ENCODE peak calls at places on chromosome 22, in eight cellular contexts. H is caudate nucleus; L is CD4-positive, alpha-beta memory T cell; O is tibial nerve; S is pancreas; A is stomach; T is tibial artery; Y is aorta. X is an unnamed sample.

GRCh38 chr22:25081409-25081824 is 118.2 kb upstream of the CRYBB3 start:
- DNase-seq in L (peak), Y (no peak), H (no peak), A (peak), O (peak), S (no peak), T (peak), X (no peak)

GRCh38 chr22:24550028-24550901 is 4.7 kb downstream of the GUCD1 start:
- DNase-seq in Y (no peak), A (peak), S (peak), T (no peak), L (no peak), O (no peak), H (no peak), X (no peak)

GRCh38 chr22:24525416-24526037 is 29.4 kb downstream of the GUCD1 start:
- DNase-seq in O (peak), S (no peak), H (peak), T (peak), Y (peak), L (peak), A (peak), X (peak)

GRCh38 chr22:49995059-49995412 is 17.5 kb downstream of the IL17REL start:
- DNase-seq in T (peak), Y (peak), S (peak), H (no peak), O (no peak), L (no peak), A (no peak), X (no peak)

GRCh38 chr22:24553597-24554315 is 1.2 kb downstream of the GUCD1 start:
- DNase-seq in H (no peak), L (no peak), T (peak), A (peak), Y (peak), O (no peak), S (no peak), X (no peak)

GRCh38 chr22:50505276-50505775 is 2.2 kb downstream of the LMF2 start:
- DNase-seq in A (no peak), L (no peak), Y (no peak), H (no peak), O (no peak), T (no peak), S (no peak), X (no peak)

GRCh38 chr22:38120359-38121110 is 10.1 kb upstream of the BAIAP2L2 start:
- DNase-seq in H (no peak), O (no peak), Y (no peak), T (no peak), L (no peak), A (no peak), S (no peak), X (no peak)

GRCh38 chr22:32957093-32957835 is 100.9 kb downstream of the SYN3 start:
- DNase-seq in Y (no peak), O (no peak), H (no peak), L (no peak), S (no peak), A (no peak), T (no peak), X (no peak)

GRCh38 chr22:30947821-30948454 is 20.6 kb downstream of the MORC2 start:
- DNase-seq in L (no peak), Y (no peak), S (no peak), T (no peak), O (no peak), H (no peak), A (no peak), X (no peak)

GRCh38 chr22:49576241-49577141 is 251.2 kb downstream of the BRD1 start:
- DNase-seq in O (no peak), T (no peak), A (peak), S (peak), H (no peak), L (no peak), Y (peak), X (no peak)

GRCh38 chr22:19663821-19664325 is 50.4 kb upstream of the SEPTIN5 start:
- DNase-seq in H (no peak), T (no peak), L (no peak), O (no peak), S (no peak), Y (no peak), A (no peak), X (no peak)

GRCh38 chr22:19290400-19291217 is 910 bp downstream of the CLTCL1 start:
- DNase-seq in H (no peak), O (no peak), Y (no peak), A (no peak), T (no peak), L (peak), S (peak), X (no peak)

GRCh38 chr22:24106385-24107381 is 74.6 kb upstream of the SUSD2 start:
- DNase-seq in A (no peak), S (no peak), H (no peak), Y (no peak), O (no peak), T (no peak), L (peak), X (no peak)

GRCh38 chr22:33210129-33210784 is 152.1 kb upstream of the SYN3 start:
- DNase-seq in O (no peak), Y (no peak), A (no peak), S (peak), T (no peak), H (peak), L (no peak), X (no peak)

GRCh38 chr22:34878996-34879395 is 187.0 kb upstream of the ISX start:
- DNase-seq in O (no peak), H (no peak), A (no peak), S (no peak), L (no peak), T (no peak), Y (no peak), X (no peak)

GRCh38 chr22:19106886-19107729 is 15.1 kb downstream of the DGCR2 start:
- DNase-seq in A (no peak), Y (peak), T (no peak), O (no peak), S (no peak), H (no peak), L (no peak), X (no peak)

GRCh38 chr22:48600171-48600570 is 1227.5 kb downstream of the BRD1 start:
- DNase-seq in L (no peak), A (no peak), H (no peak), T (no peak), O (no peak), S (no peak), Y (no peak), X (no peak)

GRCh38 chr22:48838846-48839730 is 988.6 kb downstream of the BRD1 start:
- DNase-seq in L (no peak), S (no peak), H (no peak), Y (peak), O (no peak), T (no peak), A (no peak), X (no peak)

GRCh38 chr22:30969532-30970355 is 679 bp downstream of the TUG1 start:
- DNase-seq in A (peak), O (no peak), L (peak), H (peak), T (peak), S (peak), Y (no peak), X (no peak)

GRCh38 chr22:24230911-24231656 is 13.8 kb downstream of the GGT5 start:
- DNase-seq in A (peak), S (peak), H (no peak), L (peak), T (no peak), Y (peak), O (no peak), X (no peak)

GRCh38 chr22:25661067-25661466 is 80.9 kb upstream of the MYO18B start:
- DNase-seq in Y (no peak), S (no peak), T (no peak), L (no peak), H (no peak), O (no peak), A (no peak), X (no peak)

GRCh38 chr22:24434472-24435322 is 7.3 kb downstream of the ADORA2A start:
- DNase-seq in H (no peak), Y (no peak), S (no peak), O (peak), A (peak), L (peak), T (no peak), X (no peak)

DNA sequence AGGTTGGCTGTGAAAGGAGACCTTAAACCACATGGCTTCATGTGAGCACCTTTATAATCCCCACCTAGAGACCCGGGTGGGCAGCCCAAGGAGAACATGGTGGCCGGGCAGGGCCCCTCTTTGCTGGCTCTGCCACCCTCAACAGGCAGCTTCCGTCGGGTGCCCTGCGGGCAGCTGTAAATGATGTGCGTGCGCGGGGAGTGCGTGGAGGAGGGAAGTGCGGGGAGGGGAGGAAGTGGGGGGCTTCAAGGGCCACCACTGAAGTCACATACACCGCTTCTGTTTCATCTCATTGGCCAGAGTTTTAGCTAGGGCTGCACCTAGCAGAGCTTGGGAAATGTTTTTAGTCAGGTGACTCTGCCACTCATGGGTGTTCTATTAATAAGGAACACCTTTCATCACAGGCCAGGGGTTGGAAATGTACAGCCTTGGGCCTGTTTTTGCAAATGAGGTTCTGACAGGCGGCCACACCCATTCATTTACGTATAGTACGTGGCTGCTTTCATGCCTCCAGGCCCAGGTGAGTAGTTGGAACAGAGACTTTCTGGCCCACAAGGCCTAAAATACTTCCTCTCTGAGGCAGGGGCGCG is 14.5 kb downstream of the FAM118A start:
- DNase-seq in Y (peak), T (no peak), O (no peak), H (no peak), L (no peak), A (no peak), S (no peak), X (no peak)
- H3K27ac ChIP-seq in Y (no peak), T (no peak), O (no peak), H (no peak), L (no peak), A (no peak), S (no peak), X (no peak)

GRCh38 chr22:39984750-39985149 is 10.0 kb upstream of the FAM83F start:
- DNase-seq in T (no peak), H (no peak), O (no peak), L (no peak), S (no peak), Y (no peak), A (no peak), X (no peak)
- H3K27ac ChIP-seq in T (no peak), H (peak), O (no peak), L (no peak), S (no peak), Y (no peak), A (no peak), X (no peak)

GRCh38 chr22:46933526-46933925 is 171.1 kb downstream of the TBC1D22A start:
- DNase-seq in S (no peak), O (no peak), L (no peak), T (no peak), Y (peak), H (no peak), A (no peak), X (no peak)

GRCh38 chr22:46935506-46936377 is 173.3 kb downstream of the TBC1D22A start:
- DNase-seq in T (no peak), S (peak), H (no peak), A (no peak), Y (peak), O (no peak), L (no peak), X (no peak)

GRCh38 chr22:46936378-46936916 is 174.0 kb downstream of the TBC1D22A start:
- DNase-seq in A (no peak), T (no peak), Y (peak), H (no peak), O (peak), S (no peak), L (no peak), X (no peak)

GRCh38 chr22:46934172-46934745 is 171.8 kb downstream of the TBC1D22A start:
- DNase-seq in S (peak), A (no peak), Y (no peak), O (no peak), H (no peak), T (no peak), L (no peak), X (no peak)

GRCh38 chr22:46934746-46935491 is 172.5 kb downstream of the TBC1D22A start:
- DNase-seq in O (no peak), H (no peak), S (no peak), L (no peak), A (no peak), Y (peak), T (no peak), X (no peak)
- H3K27ac ChIP-seq in O (peak), H (no peak), S (no peak), L (no peak), A (peak), Y (no peak), T (no peak), X (no peak)

DNA sequence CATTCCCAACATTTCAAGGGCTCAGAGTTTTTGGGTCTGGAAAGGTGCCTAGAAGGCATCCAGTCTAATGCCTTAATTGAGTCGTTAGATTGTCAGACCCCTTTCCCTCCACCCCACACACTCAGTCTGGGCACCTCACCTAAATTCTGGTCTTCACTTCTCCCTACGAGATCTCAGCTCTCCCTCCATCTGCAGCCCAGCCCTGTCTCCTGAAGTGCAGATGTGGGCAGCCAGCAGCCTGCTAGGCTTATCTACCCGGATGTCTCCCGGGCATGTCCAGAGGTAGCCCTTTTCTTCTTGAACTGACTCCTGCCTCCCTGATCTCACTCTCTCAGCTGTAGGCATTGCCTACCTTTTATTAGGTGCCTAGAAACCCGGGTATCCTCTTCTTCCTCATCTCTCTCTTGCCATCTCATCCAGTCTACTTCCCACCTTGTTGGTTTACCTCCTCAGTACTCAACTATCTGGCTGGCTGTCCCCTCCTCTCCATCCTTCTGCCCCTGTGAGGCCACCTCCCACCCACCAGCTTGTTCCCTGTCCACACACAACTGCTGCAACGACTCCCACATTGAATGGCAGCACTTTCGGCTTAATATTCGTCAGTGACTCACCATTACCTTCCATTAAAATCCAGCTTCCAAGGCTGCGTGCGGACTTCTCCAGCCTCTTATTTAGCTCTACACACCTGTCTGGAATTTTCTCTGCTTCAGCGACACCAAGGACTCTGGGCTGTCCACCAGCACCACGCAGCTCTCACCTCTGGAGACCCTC is 6.2 kb downstream of the SEPTIN3 start:
- DNase-seq in T (no peak), A (no peak), L (no peak), S (no peak), O (no peak), H (no peak), Y (no peak), X (no peak)
- H3K27ac ChIP-seq in T (no peak), A (no peak), L (no peak), S (no peak), O (no peak), H (no peak), Y (no peak), X (no peak)

GRCh38 chr22:43441216-43441615 is 29.4 kb downstream of the MPPED1 start:
- DNase-seq in Y (no peak), S (no peak), O (no peak), T (no peak), A (no peak), L (no peak), H (no peak), X (peak)

GRCh38 chr22:43439368-43440102 is 27.7 kb downstream of the MPPED1 start:
- DNase-seq in T (no peak), O (no peak), L (no peak), A (no peak), Y (no peak), S (no peak), H (no peak), X (peak)

GRCh38 chr22:43441751-43442150 is 29.9 kb downstream of the MPPED1 start:
- DNase-seq in S (no peak), O (no peak), H (no peak), L (no peak), A (no peak), Y (no peak), T (no peak), X (no peak)

GRCh38 chr22:43440103-43440387 is 28.2 kb downstream of the MPPED1 start:
- DNase-seq in S (no peak), L (no peak), H (no peak), A (no peak), O (no peak), Y (no peak), T (no peak), X (peak)

DNA sequence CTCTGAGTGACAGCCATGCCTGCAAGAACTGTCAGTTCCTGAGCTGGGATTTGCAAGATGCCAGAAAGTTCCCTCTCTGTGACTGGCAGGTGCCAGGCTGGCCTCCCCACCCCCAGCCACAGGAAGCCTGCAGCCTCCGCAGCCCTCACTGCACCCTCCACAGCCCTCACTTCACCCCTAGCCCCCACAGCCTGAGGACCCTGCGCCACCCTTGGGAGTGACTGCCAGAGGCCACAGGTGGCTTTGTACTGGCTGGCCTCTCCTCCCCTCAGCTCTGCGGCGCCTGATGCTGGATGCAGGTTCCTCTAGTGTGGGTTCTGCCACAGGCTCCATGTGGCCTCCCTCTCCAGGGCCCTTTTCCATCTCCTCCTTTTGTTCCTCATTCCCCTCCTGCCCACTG is 28.7 kb downstream of the MPPED1 start:
- DNase-seq in S (no peak), T (no peak), Y (peak), O (no peak), L (no peak), A (no peak), H (no peak), X (no peak)
- H3K27ac ChIP-seq in S (no peak), T (no peak), Y (no peak), O (no peak), L (no peak), A (no peak), H (no peak), X (no peak)

DNA sequence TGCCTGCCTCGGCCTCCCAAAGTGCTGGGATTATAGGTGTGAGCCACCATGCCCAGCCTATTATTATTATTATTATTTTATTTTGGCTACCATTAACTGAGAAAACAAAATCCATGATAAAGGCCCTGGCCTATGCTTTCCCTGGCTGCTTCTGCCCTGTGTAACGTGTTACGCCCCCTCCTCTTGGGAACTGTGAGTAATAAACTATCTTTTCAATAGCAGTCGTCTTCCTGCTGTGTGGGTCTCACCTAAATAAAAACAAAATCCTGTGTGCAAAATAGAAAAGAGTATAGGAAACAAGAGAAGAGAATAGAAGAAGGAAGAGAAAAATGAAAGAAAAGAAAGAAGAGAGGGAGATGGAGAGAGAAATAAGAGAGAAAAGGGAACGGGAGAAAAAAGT is 237.0 kb downstream of the MIAT start:
- DNase-seq in O (no peak), Y (no peak), H (no peak), S (no peak), A (no peak), L (no peak), T (no peak), X (no peak)
- H3K27ac ChIP-seq in O (no peak), Y (peak), H (no peak), S (peak), A (peak), L (no peak), T (peak), X (no peak)

GRCh38 chr22:39705386-39705785 is 134.8 kb downstream of the CACNA1I start:
- DNase-seq in S (peak), L (no peak), A (no peak), H (no peak), Y (no peak), O (no peak), T (no peak), X (no peak)

GRCh38 chr22:39700565-39700964 is 130.0 kb downstream of the CACNA1I start:
- DNase-seq in A (no peak), S (no peak), T (no peak), O (no peak), Y (no peak), H (no peak), L (no peak), X (no peak)

GRCh38 chr22:39707351-39707750 is 136.8 kb downstream of the CACNA1I start:
- DNase-seq in A (no peak), O (no peak), L (no peak), Y (no peak), T (no peak), H (no peak), S (no peak), X (no peak)

GRCh38 chr22:39706406-39707150 is 136.0 kb downstream of the CACNA1I start:
- DNase-seq in H (no peak), A (no peak), T (no peak), S (no peak), O (no peak), Y (no peak), L (no peak), X (no peak)

DNA sequence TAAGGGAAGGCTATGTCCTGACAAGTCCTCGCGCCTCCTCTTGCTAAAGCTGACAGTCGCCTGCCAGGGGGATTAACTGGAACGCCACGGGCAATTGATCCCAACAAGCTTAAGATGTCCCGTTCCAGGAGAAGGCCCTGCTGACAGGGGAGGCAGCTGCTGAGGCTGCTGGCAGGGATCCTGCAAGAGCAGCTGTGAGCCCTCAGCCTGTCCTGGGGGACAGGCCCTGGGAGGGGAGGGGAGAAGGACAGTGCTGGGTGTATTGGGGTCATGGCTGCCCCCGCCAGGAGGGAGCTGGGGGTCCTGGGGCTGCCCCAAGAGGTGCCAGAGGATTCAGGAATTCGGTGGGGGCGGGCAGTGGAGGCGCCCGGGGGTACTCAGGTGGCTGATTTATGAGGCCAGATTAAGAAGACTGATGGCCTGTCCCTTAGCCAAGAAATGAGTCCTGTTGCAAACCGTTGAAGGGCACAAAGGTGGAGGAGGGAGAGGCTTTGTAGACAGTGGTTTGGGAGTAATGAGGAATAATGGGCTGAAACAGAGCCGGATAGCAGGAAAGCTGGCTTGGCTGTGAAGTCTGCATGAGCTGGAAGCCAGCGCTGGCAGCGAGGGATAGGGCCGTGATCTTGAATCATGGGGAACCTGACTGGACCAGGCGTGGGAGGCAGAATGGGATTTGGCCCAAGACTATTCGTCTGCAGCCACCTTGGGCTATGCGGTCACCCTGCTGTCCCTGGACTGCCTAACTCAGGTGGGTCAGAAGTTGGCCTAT is 133.5 kb downstream of the CACNA1I start:
- DNase-seq in L (no peak), Y (no peak), O (no peak), A (no peak), S (peak), H (no peak), T (no peak), X (no peak)
- H3K27ac ChIP-seq in L (no peak), Y (no peak), O (no peak), A (no peak), S (no peak), H (no peak), T (no peak), X (no peak)

X was measured in breast epithelium.